ENCODE peak calls at places on chromosomes 5 and 9, in seven cellular contexts. Q, R, V, W, L, Y and G are unnamed samples.

GRCh38 chr5:172828911-172829431 is 5.1 kb upstream of the ERGIC1 start:
- DNase-seq in Q (peak; percentile 33), R (no peak), V (no peak), W (no peak), L (no peak), Y (peak; percentile 54), G (no peak)

GRCh38 chr5:140182075-140182709 is 7.2 kb downstream of the CYSTM1 start:
- DNase-seq in Q (peak; percentile 18), R (no peak), V (no peak), W (peak; percentile 36), L (no peak), Y (no peak), G (no peak)

GRCh38 chr9:13331320-13331719 is 51.8 kb upstream of the MPDZ start:
- DNase-seq in Q (peak; percentile 30), R (no peak), V (no peak), W (no peak), L (no peak), Y (no peak), G (no peak)

GRCh38 chr9:34647084-34647403 is 569 bp downstream of the GALT start:
- DNase-seq in Q (no peak), R (no peak), V (no peak), W (no peak), L (no peak), Y (no peak), G (no peak)

GRCh38 chr5:472076-472655 is 29.2 kb downstream of the EXOC3 start:
- DNase-seq in Q (peak; percentile 34), R (peak; percentile 87), V (no peak), W (peak; percentile 29), L (peak; percentile 32), Y (no peak), G (no peak)

GRCh38 chr5:79759436-79759835 is 69.8 kb downstream of the CMYA5 start:
- DNase-seq in Q (peak; percentile 58), R (no peak), V (no peak), W (no peak), L (no peak), Y (peak; percentile 74), G (no peak)

GRCh38 chr9:5764130-5764868 is 68.6 kb downstream of the ERMP1 start:
- DNase-seq in Q (no peak), R (no peak), V (no peak), W (no peak), L (no peak), Y (no peak), G (no peak)

GRCh38 chr5:179798771-179799643 is 5.2 kb downstream of the LTC4S start:
- DNase-seq in Q (no peak), R (no peak), V (no peak), W (peak; percentile 22), L (no peak), Y (no peak), G (no peak)

GRCh38 chr9:100098241-100098886 is 436 bp downstream of the ERP44 start:
- DNase-seq in Q (peak; percentile 76), R (no peak), V (peak; percentile 14), W (peak; percentile 32), L (peak; percentile 39), Y (peak; percentile 54), G (no peak)

GRCh38 chr5:10306114-10306513 is 1.6 kb downstream of the CMBL start:
- DNase-seq in Q (no peak), R (no peak), V (no peak), W (no peak), L (no peak), Y (no peak), G (no peak)

GRCh38 chr5:136080483-136081180 is 51.8 kb downstream of the TGFBI start:
- DNase-seq in Q (peak; percentile 98), R (no peak), V (peak; percentile 30), W (peak; percentile 86), L (peak; percentile 70), Y (peak; percentile 94), G (peak; percentile 92)

GRCh38 chr9:133585481-133586367 is 23.5 kb downstream of the FAM163B start:
- DNase-seq in Q (no peak), R (no peak), V (no peak), W (no peak), L (no peak), Y (no peak), G (no peak)

GRCh38 chr5:177469750-177470525 is 3.5 kb downstream of the DBN1 start:
- DNase-seq in Q (no peak), R (no peak), V (no peak), W (no peak), L (no peak), Y (no peak), G (no peak)

GRCh38 chr5:160956011-160956410 is 104.0 kb upstream of the ATP10B start:
- DNase-seq in Q (no peak), R (no peak), V (no peak), W (no peak), L (no peak), Y (no peak), G (no peak)

GRCh38 chr9:135602789-135603481 is 36.4 kb downstream of the GLT6D1 start:
- DNase-seq in Q (peak; percentile 42), R (no peak), V (peak; percentile 17), W (peak; percentile 21), L (peak; percentile 70), Y (peak; percentile 27), G (no peak)

GRCh38 chr5:153629027-153629426 is 138.6 kb downstream of the GRIA1 start:
- DNase-seq in Q (peak; percentile 92), R (peak; percentile 14), V (no peak), W (no peak), L (no peak), Y (peak; percentile 97), G (no peak)

GRCh38 chr9:77648458-77649108 is 461 bp upstream of the GNA14 start:
- DNase-seq in Q (peak; percentile 25), R (no peak), V (no peak), W (peak; percentile 69), L (peak; percentile 33), Y (no peak), G (peak; percentile 72)

GRCh38 chr5:133109655-133110483 is 58.1 kb downstream of the HSPA4 start:
- DNase-seq in Q (no peak), R (no peak), V (no peak), W (no peak), L (no peak), Y (no peak), G (peak; percentile 73)